ENCODE peak calls at places on chromosomes 6 and 20, in eight cellular contexts. One of them, this sample, is unnamed.

GRCh38 chr6:170529839-170530520 is 23.1 kb downstream of the PSMB1 start:
- DNase-seq in BJ: peak
- DNase-seq in upper lobe of right lung: peak
- DNase-seq in thoracic aorta: no peak
- DNase-seq in epithelial cell of esophagus: peak
- DNase-seq in body of pancreas: peak
- DNase-seq in heart right ventricle: peak
- DNase-seq in stomach: peak
- DNase-seq in this sample: peak

GRCh38 chr20:22511943-22512910 is 72.1 kb downstream of the FOXA2 start:
- DNase-seq in body of pancreas: peak
- DNase-seq in upper lobe of right lung: peak
- DNase-seq in heart right ventricle: no peak
- DNase-seq in stomach: peak
- DNase-seq in BJ: no peak
- DNase-seq in epithelial cell of esophagus: peak
- DNase-seq in thoracic aorta: no peak
- DNase-seq in this sample: no peak

GRCh38 chr6:11328613-11329247 is 96.3 kb upstream of the NEDD9 start:
- DNase-seq in body of pancreas: no peak
- DNase-seq in BJ: peak
- DNase-seq in heart right ventricle: no peak
- DNase-seq in upper lobe of right lung: no peak
- DNase-seq in epithelial cell of esophagus: no peak
- DNase-seq in thoracic aorta: no peak
- DNase-seq in stomach: no peak
- DNase-seq in this sample: peak

GRCh38 chr20:50610212-50610718 is 81.1 kb downstream of the RIPOR3 start:
- DNase-seq in BJ: no peak
- DNase-seq in thoracic aorta: no peak
- DNase-seq in stomach: no peak
- DNase-seq in heart right ventricle: no peak
- DNase-seq in body of pancreas: no peak
- DNase-seq in upper lobe of right lung: no peak
- DNase-seq in epithelial cell of esophagus: no peak
- DNase-seq in this sample: no peak

GRCh38 chr6:167742719-167743303 is 83.9 kb upstream of the AFDN start:
- DNase-seq in epithelial cell of esophagus: no peak
- DNase-seq in stomach: no peak
- DNase-seq in upper lobe of right lung: no peak
- DNase-seq in BJ: no peak
- DNase-seq in body of pancreas: peak
- DNase-seq in thoracic aorta: no peak
- DNase-seq in heart right ventricle: no peak
- DNase-seq in this sample: peak

GRCh38 chr20:64057628-64058498 is 5.1 kb upstream of the TCEA2 start:
- DNase-seq in upper lobe of right lung: peak
- DNase-seq in epithelial cell of esophagus: peak
- DNase-seq in thoracic aorta: no peak
- DNase-seq in body of pancreas: peak
- DNase-seq in heart right ventricle: peak
- DNase-seq in stomach: peak
- DNase-seq in BJ: no peak
- DNase-seq in this sample: peak

GRCh38 chr6:39086711-39087110 is 28.3 kb downstream of the SAYSD1 start:
- DNase-seq in epithelial cell of esophagus: no peak
- DNase-seq in upper lobe of right lung: no peak
- DNase-seq in stomach: no peak
- DNase-seq in thoracic aorta: no peak
- DNase-seq in heart right ventricle: no peak
- DNase-seq in BJ: no peak
- DNase-seq in body of pancreas: no peak
- DNase-seq in this sample: no peak

GRCh38 chr6:14265049-14266021 is 147.8 kb downstream of the CD83 start:
- DNase-seq in epithelial cell of esophagus: no peak
- DNase-seq in heart right ventricle: no peak
- DNase-seq in upper lobe of right lung: no peak
- DNase-seq in body of pancreas: no peak
- DNase-seq in BJ: no peak
- DNase-seq in thoracic aorta: no peak
- DNase-seq in stomach: no peak
- DNase-seq in this sample: no peak

GRCh38 chr20:25486377-25486776 is 78.9 kb downstream of the GINS1 start:
- DNase-seq in epithelial cell of esophagus: no peak
- DNase-seq in stomach: no peak
- DNase-seq in upper lobe of right lung: no peak
- DNase-seq in heart right ventricle: peak
- DNase-seq in BJ: no peak
- DNase-seq in body of pancreas: no peak
- DNase-seq in thoracic aorta: no peak
- DNase-seq in this sample: peak

GRCh38 chr6:69231983-69232382 is 564.8 kb downstream of the LMBRD1 start:
- DNase-seq in thoracic aorta: no peak
- DNase-seq in epithelial cell of esophagus: no peak
- DNase-seq in BJ: no peak
- DNase-seq in heart right ventricle: no peak
- DNase-seq in stomach: no peak
- DNase-seq in upper lobe of right lung: no peak
- DNase-seq in body of pancreas: no peak
- DNase-seq in this sample: no peak

GRCh38 chr6:7184502-7184901 is 76.7 kb downstream of the RREB1 start:
- DNase-seq in stomach: no peak
- DNase-seq in upper lobe of right lung: no peak
- DNase-seq in heart right ventricle: no peak
- DNase-seq in epithelial cell of esophagus: peak
- DNase-seq in body of pancreas: no peak
- DNase-seq in BJ: no peak
- DNase-seq in thoracic aorta: no peak
- DNase-seq in this sample: no peak

GRCh38 chr6:134637282-134637681 is 312.6 kb downstream of the ALDH8A1 start:
- DNase-seq in body of pancreas: no peak
- DNase-seq in thoracic aorta: no peak
- DNase-seq in epithelial cell of esophagus: no peak
- DNase-seq in stomach: no peak
- DNase-seq in BJ: no peak
- DNase-seq in heart right ventricle: no peak
- DNase-seq in upper lobe of right lung: no peak
- DNase-seq in this sample: no peak

GRCh38 chr6:51339728-51340127 is 521.1 kb downstream of the TFAP2B start:
- DNase-seq in upper lobe of right lung: no peak
- DNase-seq in stomach: no peak
- DNase-seq in thoracic aorta: no peak
- DNase-seq in heart right ventricle: no peak
- DNase-seq in epithelial cell of esophagus: peak
- DNase-seq in BJ: no peak
- DNase-seq in body of pancreas: no peak
- DNase-seq in this sample: no peak

GRCh38 chr6:170182781-170183120 is 108.1 kb downstream of the DLL1 start:
- DNase-seq in stomach: no peak
- DNase-seq in heart right ventricle: no peak
- DNase-seq in epithelial cell of esophagus: no peak
- DNase-seq in thoracic aorta: no peak
- DNase-seq in upper lobe of right lung: no peak
- DNase-seq in BJ: no peak
- DNase-seq in body of pancreas: no peak
- DNase-seq in this sample: no peak

GRCh38 chr20:4135385-4136077 is 120.2 kb upstream of the RNF24 start:
- DNase-seq in body of pancreas: peak
- DNase-seq in heart right ventricle: no peak
- DNase-seq in stomach: peak
- DNase-seq in BJ: peak
- DNase-seq in upper lobe of right lung: no peak
- DNase-seq in thoracic aorta: peak
- DNase-seq in epithelial cell of esophagus: peak
- DNase-seq in this sample: peak

GRCh38 chr20:37471741-37472235 is 49.3 kb upstream of the NNAT start:
- DNase-seq in thoracic aorta: no peak
- DNase-seq in stomach: no peak
- DNase-seq in heart right ventricle: no peak
- DNase-seq in body of pancreas: no peak
- DNase-seq in BJ: no peak
- DNase-seq in epithelial cell of esophagus: no peak
- DNase-seq in upper lobe of right lung: no peak
- DNase-seq in this sample: no peak

GRCh38 chr20:4457566-4458543 is 263.9 kb upstream of the PRND start:
- DNase-seq in thoracic aorta: no peak
- DNase-seq in heart right ventricle: no peak
- DNase-seq in stomach: no peak
- DNase-seq in epithelial cell of esophagus: peak
- DNase-seq in upper lobe of right lung: no peak
- DNase-seq in body of pancreas: no peak
- DNase-seq in BJ: no peak
- DNase-seq in this sample: no peak

GRCh38 chr6:24640166-24640565 is 5.8 kb downstream of the KIAA0319 start:
- DNase-seq in stomach: no peak
- DNase-seq in upper lobe of right lung: no peak
- DNase-seq in body of pancreas: no peak
- DNase-seq in heart right ventricle: no peak
- DNase-seq in BJ: no peak
- DNase-seq in thoracic aorta: no peak
- DNase-seq in epithelial cell of esophagus: no peak
- DNase-seq in this sample: no peak
- H3K4me3 ChIP-seq in stomach: no peak
- H3K4me3 ChIP-seq in upper lobe of right lung: no peak
- H3K4me3 ChIP-seq in body of pancreas: no peak
- H3K4me3 ChIP-seq in heart right ventricle: no peak
- H3K4me3 ChIP-seq in BJ: no peak
- H3K4me3 ChIP-seq in thoracic aorta: no peak
- H3K4me3 ChIP-seq in epithelial cell of esophagus: no peak
- H3K4me3 ChIP-seq in this sample: no peak

DNA sequence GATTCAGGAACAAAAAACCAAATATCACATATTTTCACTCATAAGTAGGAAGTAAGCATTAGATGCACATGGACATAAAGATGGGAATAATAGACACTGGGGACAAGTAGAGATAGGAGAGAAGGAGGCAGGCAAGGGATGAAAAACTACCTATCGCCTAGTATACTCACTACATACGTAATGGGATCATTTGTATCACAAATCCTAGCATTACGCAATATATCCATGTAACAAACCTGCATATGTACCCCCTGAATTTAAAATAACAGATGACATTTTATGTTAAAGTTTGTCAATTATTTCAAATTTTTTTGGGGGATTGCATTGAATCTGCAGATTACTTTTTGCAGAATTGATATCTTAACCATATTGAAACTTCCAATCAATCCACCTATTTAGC is 660.5 kb upstream of the MAN1A1 start:
- DNase-seq in epithelial cell of esophagus: no peak
- DNase-seq in body of pancreas: no peak
- DNase-seq in BJ: no peak
- DNase-seq in thoracic aorta: no peak
- DNase-seq in heart right ventricle: no peak
- DNase-seq in stomach: no peak
- DNase-seq in upper lobe of right lung: no peak
- DNase-seq in this sample: no peak
- H3K4me3 ChIP-seq in epithelial cell of esophagus: no peak
- H3K4me3 ChIP-seq in body of pancreas: no peak
- H3K4me3 ChIP-seq in BJ: no peak
- H3K4me3 ChIP-seq in thoracic aorta: no peak
- H3K4me3 ChIP-seq in heart right ventricle: no peak
- H3K4me3 ChIP-seq in stomach: no peak
- H3K4me3 ChIP-seq in upper lobe of right lung: no peak
- H3K4me3 ChIP-seq in this sample: no peak

DNA sequence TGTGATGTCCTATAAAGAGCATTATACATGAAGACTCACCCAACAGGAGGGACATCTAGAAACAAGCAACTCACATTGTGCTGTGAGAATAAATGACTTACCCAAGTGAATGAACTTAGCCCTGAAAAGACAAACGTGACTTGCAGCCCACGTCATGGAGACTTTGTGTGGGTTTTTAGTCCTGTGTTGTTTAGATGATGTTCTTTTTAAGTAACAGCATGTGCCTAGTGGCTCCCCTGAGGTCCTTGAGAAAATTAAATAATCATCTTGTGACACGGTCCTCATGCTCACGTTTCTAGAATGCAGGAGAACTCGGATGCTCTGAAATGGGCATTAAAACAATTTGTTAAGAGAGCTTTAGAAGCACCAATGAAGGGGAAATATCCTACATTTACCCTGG is 165.1 kb downstream of the SASH1 start:
- DNase-seq in epithelial cell of esophagus: no peak
- DNase-seq in BJ: no peak
- DNase-seq in stomach: no peak
- DNase-seq in upper lobe of right lung: no peak
- DNase-seq in thoracic aorta: no peak
- DNase-seq in heart right ventricle: no peak
- DNase-seq in body of pancreas: peak
- DNase-seq in this sample: peak
- H3K4me3 ChIP-seq in epithelial cell of esophagus: no peak
- H3K4me3 ChIP-seq in BJ: peak
- H3K4me3 ChIP-seq in stomach: no peak
- H3K4me3 ChIP-seq in upper lobe of right lung: peak
- H3K4me3 ChIP-seq in thoracic aorta: peak
- H3K4me3 ChIP-seq in heart right ventricle: peak
- H3K4me3 ChIP-seq in body of pancreas: no peak
- H3K4me3 ChIP-seq in this sample: no peak

GRCh38 chr20:2599265-2600060 is 53.0 kb upstream of the NOP56 start:
- DNase-seq in heart right ventricle: no peak
- DNase-seq in body of pancreas: no peak
- DNase-seq in upper lobe of right lung: no peak
- DNase-seq in epithelial cell of esophagus: no peak
- DNase-seq in BJ: no peak
- DNase-seq in thoracic aorta: no peak
- DNase-seq in stomach: no peak
- DNase-seq in this sample: peak

GRCh38 chr20:2604506-2604835 is 48.0 kb upstream of the NOP56 start:
- DNase-seq in stomach: peak
- DNase-seq in heart right ventricle: no peak
- DNase-seq in thoracic aorta: no peak
- DNase-seq in body of pancreas: no peak
- DNase-seq in upper lobe of right lung: no peak
- DNase-seq in BJ: no peak
- DNase-seq in epithelial cell of esophagus: no peak
- DNase-seq in this sample: no peak

GRCh38 chr20:2602746-2603145 is 49.7 kb upstream of the NOP56 start:
- DNase-seq in thoracic aorta: no peak
- DNase-seq in upper lobe of right lung: no peak
- DNase-seq in epithelial cell of esophagus: no peak
- DNase-seq in body of pancreas: no peak
- DNase-seq in heart right ventricle: no peak
- DNase-seq in BJ: no peak
- DNase-seq in stomach: no peak
- DNase-seq in this sample: no peak

GRCh38 chr20:2603816-2604505 is 48.5 kb upstream of the NOP56 start:
- DNase-seq in BJ: no peak
- DNase-seq in body of pancreas: no peak
- DNase-seq in epithelial cell of esophagus: no peak
- DNase-seq in stomach: no peak
- DNase-seq in upper lobe of right lung: no peak
- DNase-seq in heart right ventricle: no peak
- DNase-seq in thoracic aorta: no peak
- DNase-seq in this sample: no peak

GRCh38 chr20:2602046-2602735 is 50.2 kb upstream of the NOP56 start:
- DNase-seq in thoracic aorta: no peak
- DNase-seq in epithelial cell of esophagus: peak
- DNase-seq in stomach: no peak
- DNase-seq in heart right ventricle: no peak
- DNase-seq in BJ: no peak
- DNase-seq in body of pancreas: no peak
- DNase-seq in upper lobe of right lung: no peak
- DNase-seq in this sample: no peak
- H3K4me3 ChIP-seq in thoracic aorta: no peak
- H3K4me3 ChIP-seq in epithelial cell of esophagus: no peak
- H3K4me3 ChIP-seq in stomach: no peak
- H3K4me3 ChIP-seq in heart right ventricle: no peak
- H3K4me3 ChIP-seq in BJ: no peak
- H3K4me3 ChIP-seq in body of pancreas: no peak
- H3K4me3 ChIP-seq in upper lobe of right lung: no peak
- H3K4me3 ChIP-seq in this sample: no peak

GRCh38 chr20:32017711-32018251 is 7.5 kb downstream of the CCM2L start:
- DNase-seq in upper lobe of right lung: peak
- DNase-seq in thoracic aorta: no peak
- DNase-seq in body of pancreas: peak
- DNase-seq in heart right ventricle: no peak
- DNase-seq in stomach: peak
- DNase-seq in epithelial cell of esophagus: peak
- DNase-seq in BJ: no peak
- DNase-seq in this sample: no peak
- H3K4me3 ChIP-seq in upper lobe of right lung: no peak
- H3K4me3 ChIP-seq in thoracic aorta: no peak
- H3K4me3 ChIP-seq in body of pancreas: no peak
- H3K4me3 ChIP-seq in heart right ventricle: no peak
- H3K4me3 ChIP-seq in stomach: peak
- H3K4me3 ChIP-seq in epithelial cell of esophagus: no peak
- H3K4me3 ChIP-seq in BJ: no peak
- H3K4me3 ChIP-seq in this sample: no peak